ENCODE peak calls at places on chromosomes 7 and 10, in four cellular contexts. J is IMR-90, O is K562, H is GM12878. B is an unnamed sample.

GRCh38 chr7:45220846-45221245 is 63.3 kb downstream of the RAMP3 start:
- DNase-seq in J (no peak), O (no peak), H (no peak), B (no peak)

GRCh38 chr7:10237306-10237705 is 736.4 kb upstream of the PHF14 start:
- DNase-seq in O (no peak), H (no peak), J (no peak), B (peak)

GRCh38 chr10:105950410-105950809 is 1214.1 kb downstream of the SORCS1 start:
- DNase-seq in O (peak), J (peak), H (peak), B (peak)

GRCh38 chr10:132258423-132258822 is 49.3 kb downstream of the STK32C start:
- DNase-seq in O (no peak), J (no peak), H (no peak), B (no peak)

GRCh38 chr7:26664735-26665420 is 199.5 kb downstream of the SKAP2 start:
- DNase-seq in J (peak), H (no peak), O (no peak), B (no peak)

GRCh38 chr10:77286851-77287250 is 350.8 kb downstream of the KCNMA1 start:
- DNase-seq in O (no peak), H (no peak), J (no peak), B (no peak)

GRCh38 chr7:55546826-55547225 is 25.5 kb downstream of the VOPP1 start:
- DNase-seq in O (no peak), J (peak), H (no peak), B (peak)

GRCh38 chr10:98879486-98879885 is 356.2 kb downstream of the HPSE2 start:
- DNase-seq in O (no peak), H (no peak), J (peak), B (no peak)

GRCh38 chr7:126856691-126857291 is 395.9 kb downstream of the GRM8 start:
- DNase-seq in J (no peak), O (peak), H (no peak), B (peak)

GRCh38 chr10:24920907-24921881 is 31.2 kb downstream of the PRTFDC1 start:
- DNase-seq in J (peak), O (peak), H (peak), B (peak)

GRCh38 chr10:104273899-104274575 is 5.1 kb downstream of the GSTO2 start:
- DNase-seq in H (no peak), O (no peak), J (no peak), B (no peak)

GRCh38 chr10:129546106-129546505 is 79.1 kb downstream of the MGMT start:
- DNase-seq in J (no peak), O (no peak), H (no peak), B (no peak)

GRCh38 chr10:78199759-78200158 is 166.1 kb downstream of the RPS24 start:
- DNase-seq in H (no peak), O (no peak), J (no peak), B (no peak)

GRCh38 chr10:72387187-72387586 is 32.5 kb upstream of the DNAJB12 start:
- DNase-seq in O (no peak), H (no peak), J (no peak), B (no peak)

GRCh38 chr10:93553501-93554374 is 12.7 kb upstream of the FFAR4 start:
- DNase-seq in O (no peak), H (no peak), J (no peak), B (no peak)
- TF ChIP-seq BHLHE40 in O (no peak), H (no peak), J (no peak), B (no peak)

GRCh38 chr10:26779176-26779860 is 81.4 kb downstream of the ABI1 start:
- DNase-seq in O (no peak), J (no peak), H (no peak), B (no peak)
- TF ChIP-seq ELK1 in O (no peak), J (no peak), H (no peak), B (no peak)

DNA sequence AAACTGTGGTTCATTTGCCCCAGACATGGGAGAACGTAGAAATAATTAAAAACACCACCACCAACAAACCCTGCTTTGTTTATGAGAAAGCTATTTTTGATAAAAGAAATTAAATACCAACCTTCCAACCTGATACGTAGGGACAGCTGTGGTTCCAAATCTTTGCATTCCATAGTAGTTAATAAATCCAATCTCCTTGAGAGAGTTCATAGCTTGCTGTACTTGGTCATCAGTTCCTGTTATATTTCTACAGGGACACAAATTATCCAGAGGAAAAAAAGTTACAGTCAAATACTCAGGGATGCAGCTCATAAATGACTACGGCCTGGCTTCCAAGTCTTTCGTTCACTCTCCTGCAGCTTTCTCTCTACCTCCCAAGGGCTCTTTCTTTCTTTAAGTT is 41.1 kb downstream of the PUS7 start:
- DNase-seq in J (peak), H (no peak), O (no peak), B (no peak)
- TF ChIP-seq BHLHE40 in J (no peak), H (no peak), O (no peak), B (no peak)

GRCh38 chr7:68688416-68689086 is 909.7 kb upstream of the AUTS2 start:
- DNase-seq in H (no peak), O (no peak), J (no peak), B (no peak)

GRCh38 chr7:68679456-68680234 is 918.6 kb upstream of the AUTS2 start:
- DNase-seq in O (no peak), H (no peak), J (no peak), B (no peak)

GRCh38 chr7:68689087-68689433 is 909.2 kb upstream of the AUTS2 start:
- DNase-seq in O (no peak), H (no peak), J (no peak), B (no peak)

GRCh38 chr7:68680235-68680872 is 917.9 kb upstream of the AUTS2 start:
- DNase-seq in O (no peak), J (no peak), H (no peak), B (no peak)

GRCh38 chr7:68684246-68684850 is 913.9 kb upstream of the AUTS2 start:
- DNase-seq in H (no peak), J (peak), O (no peak), B (no peak)
- TF ChIP-seq ELK1 in H (no peak), J (no peak), O (no peak), B (no peak)

GRCh38 chr7:155984028-155984607 is 171.9 kb upstream of the SHH start:
- DNase-seq in J (no peak), H (no peak), O (no peak), B (no peak)

GRCh38 chr7:155981703-155982102 is 169.4 kb upstream of the SHH start:
- DNase-seq in O (no peak), H (no peak), J (no peak), B (no peak)

GRCh38 chr7:155984609-155985405 is 172.5 kb upstream of the SHH start:
- DNase-seq in O (no peak), H (no peak), J (no peak), B (no peak)

GRCh38 chr7:155980841-155981240 is 168.6 kb upstream of the SHH start:
- DNase-seq in H (no peak), O (no peak), J (no peak), B (no peak)

DNA sequence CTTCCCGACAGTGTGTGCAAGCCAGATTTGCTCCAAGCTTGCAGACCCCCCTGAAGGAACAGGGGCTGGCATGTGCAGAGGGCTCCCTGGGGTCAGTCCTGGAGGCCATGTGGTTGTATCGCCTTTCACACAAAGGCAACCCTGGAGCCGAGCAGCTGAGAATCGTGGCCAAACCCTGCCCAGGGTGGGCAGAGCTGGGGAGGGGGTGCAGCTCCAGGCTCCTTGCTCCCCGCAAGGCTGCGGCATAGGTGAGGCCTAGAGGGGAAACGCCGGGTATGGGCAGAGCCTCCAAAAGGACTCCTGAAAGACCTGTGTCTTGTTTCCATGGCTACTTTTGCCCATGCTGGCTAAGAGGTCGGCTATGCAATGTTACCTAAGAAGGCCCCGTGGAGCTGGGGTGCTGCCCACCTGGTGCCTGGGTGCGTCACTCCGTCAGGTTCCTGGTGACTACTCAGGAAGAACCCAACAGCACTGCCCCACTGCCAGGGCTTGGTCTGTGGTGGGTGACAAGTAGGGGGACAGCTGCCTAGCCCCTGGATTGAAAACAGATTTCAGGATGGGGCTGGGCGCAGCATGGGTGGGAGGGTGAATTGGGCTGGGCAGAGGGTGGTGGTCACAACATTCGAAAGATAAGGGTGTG is 171.0 kb upstream of the SHH start:
- DNase-seq in J (no peak), O (no peak), H (no peak), B (no peak)
- TF ChIP-seq BHLHE40 in J (no peak), O (no peak), H (no peak), B (no peak)

GRCh38 chr7:100969066-100969615 is at the start of gene MUC12:
- DNase-seq in J (no peak), O (no peak), H (no peak), B (no peak)
- TF ChIP-seq ELK1 in J (no peak), O (no peak), H (no peak), B (no peak)

GRCh38 chr10:58807631-58808024 is 295.0 kb downstream of the BICC1 start:
- DNase-seq in H (no peak), J (peak), O (no peak), B (no peak)
- TF ChIP-seq BHLHE40 in H (no peak), J (no peak), O (no peak), B (no peak)

GRCh38 chr10:52032681-52033629 is 281.1 kb upstream of the DKK1 start:
- DNase-seq in O (no peak), H (no peak), J (no peak), B (no peak)
- TF ChIP-seq ELK1 in O (no peak), H (no peak), J (no peak), B (no peak)